ENCODE peak calls at places on chromosomes 11 and 22, in eight cellular contexts. P is adrenal gland; S is GM23338; J is lower lobe of right lung; X is HFF-Myc; B is OCI-LY7; L is CD4-positive, alpha-beta T cell; Q is AG10803. K is an unnamed sample.

GRCh38 chr11:4049006-4049405 is 45.6 kb upstream of the RRM1 start:
- DNase-seq in X (no peak), S (no peak), Q (no peak), B (no peak), P (no peak), J (no peak), L (no peak), K (no peak)

GRCh38 chr22:38041760-38042584 is 15.2 kb upstream of the PICK1 start:
- DNase-seq in X (no peak), S (no peak), B (no peak), L (no peak), J (no peak), Q (no peak), P (no peak), K (no peak)

GRCh38 chr11:8066911-8067455 is 14.0 kb upstream of the TUB start:
- DNase-seq in L (no peak), X (no peak), B (no peak), Q (no peak), J (no peak), S (no peak), P (no peak), K (peak)

GRCh38 chr11:8090756-8091155 is 9.7 kb downstream of the TUB start:
- DNase-seq in P (no peak), S (peak), B (peak), L (no peak), X (no peak), J (no peak), Q (peak), K (peak)

GRCh38 chr11:95485115-95485900 is 254.3 kb upstream of the SESN3 start:
- DNase-seq in J (no peak), B (no peak), X (no peak), Q (peak), P (no peak), L (no peak), S (no peak), K (peak)

GRCh38 chr11:11148598-11148997 is 204.5 kb downstream of the CSNK2A3 start:
- DNase-seq in B (no peak), J (no peak), Q (no peak), X (no peak), P (no peak), L (no peak), S (no peak), K (no peak)

GRCh38 chr11:130813196-130813595 is 103.1 kb downstream of the SNX19 start:
- DNase-seq in S (no peak), P (no peak), X (no peak), L (no peak), J (no peak), Q (no peak), B (no peak), K (no peak)

GRCh38 chr22:23565288-23565941 is 14.7 kb downstream of the IGLL1 start:
- DNase-seq in Q (no peak), P (no peak), B (peak), L (no peak), S (peak), J (no peak), X (no peak), K (peak)

GRCh38 chr11:660681-661444 is 23.8 kb downstream of the DRD4 start:
- DNase-seq in P (no peak), X (no peak), J (no peak), B (no peak), Q (no peak), L (no peak), S (no peak), K (no peak)

GRCh38 chr11:92667446-92668165 is 301.8 kb upstream of the MTNR1B start:
- DNase-seq in B (no peak), X (no peak), J (no peak), Q (no peak), L (no peak), P (no peak), S (peak), K (no peak)

GRCh38 chr11:25702417-25702816 is 629.5 kb upstream of the ANO3 start:
- DNase-seq in J (no peak), L (no peak), X (no peak), P (no peak), Q (no peak), S (no peak), B (no peak), K (no peak)

GRCh38 chr22:35611200-35611890 is 5.8 kb downstream of the MB start:
- DNase-seq in B (no peak), J (peak), L (no peak), P (no peak), Q (no peak), S (no peak), X (no peak), K (no peak)

GRCh38 chr22:27970596-27971220 is 51.7 kb upstream of the PITPNB start:
- DNase-seq in X (no peak), L (no peak), B (no peak), P (no peak), Q (peak), J (no peak), S (no peak), K (no peak)

GRCh38 chr11:120169981-120170698 is 32.2 kb upstream of the TRIM29 start:
- DNase-seq in Q (no peak), L (no peak), B (no peak), J (no peak), X (no peak), S (no peak), P (no peak), K (no peak)

GRCh38 chr11:118353084-118353710 is 6.2 kb upstream of the UBE4A start:
- DNase-seq in B (peak), L (no peak), Q (peak), J (no peak), S (peak), X (no peak), P (no peak), K (peak)

GRCh38 chr11:59394186-59394585 is 32.0 kb downstream of the OR5A2 start:
- DNase-seq in Q (no peak), S (no peak), L (no peak), P (no peak), J (no peak), B (no peak), X (no peak), K (no peak)

GRCh38 chr11:57180141-57180561 is 1.6 kb upstream of the LRRC55 start:
- DNase-seq in X (no peak), B (no peak), J (no peak), Q (no peak), L (no peak), P (peak), S (peak), K (no peak)

GRCh38 chr22:36369004-36369921 is 18.5 kb downstream of the MYH9 start:
- DNase-seq in L (no peak), P (no peak), S (no peak), J (no peak), Q (no peak), X (no peak), B (no peak), K (no peak)

GRCh38 chr22:49086181-49086580 is 741.5 kb downstream of the BRD1 start:
- DNase-seq in J (no peak), B (no peak), X (no peak), L (no peak), S (no peak), Q (no peak), P (no peak), K (no peak)

GRCh38 chr22:32695451-32695891 is 106.0 kb upstream of the TIMP3 start:
- DNase-seq in P (no peak), L (no peak), B (no peak), X (peak), J (no peak), S (no peak), Q (peak), K (peak)

GRCh38 chr11:10666556-10666955 is 27.0 kb downstream of the IRAG1 start:
- DNase-seq in X (no peak), B (no peak), S (no peak), Q (peak), J (no peak), L (no peak), P (no peak), K (peak)

GRCh38 chr11:17906436-17906835 is 106.4 kb downstream of the SERGEF start:
- DNase-seq in X (no peak), L (no peak), J (peak), P (no peak), Q (no peak), B (peak), S (peak), K (no peak)
- TF ChIP-seq CTCF in X (no peak), L (no peak), J (peak), P (no peak), Q (peak), B (peak), S (peak), K (no peak)

GRCh38 chr22:19957445-19957844 is 15.8 kb upstream of the TXNRD2 start:
- DNase-seq in L (no peak), P (no peak), X (no peak), Q (no peak), S (no peak), B (no peak), J (peak), K (no peak)
- TF ChIP-seq CTCF in L (no peak), P (no peak), X (peak), Q (no peak), S (peak), B (peak), J (no peak), K (no peak)

GRCh38 chr11:35143509-35144102 is 4.6 kb downstream of the CD44 start:
- DNase-seq in X (no peak), P (no peak), B (no peak), Q (no peak), J (no peak), L (no peak), S (no peak), K (no peak)

GRCh38 chr11:35141034-35141433 is 2.1 kb downstream of the CD44 start:
- DNase-seq in B (no peak), X (no peak), P (no peak), J (no peak), S (no peak), Q (no peak), L (no peak), K (no peak)

GRCh38 chr11:35141538-35141937 is 2.6 kb downstream of the CD44 start:
- DNase-seq in J (peak), S (no peak), B (no peak), X (no peak), P (peak), Q (peak), L (peak), K (no peak)

GRCh38 chr11:35144103-35144741 is 5.3 kb downstream of the CD44 start:
- DNase-seq in Q (peak), S (no peak), B (peak), X (peak), P (no peak), L (peak), J (no peak), K (peak)

DNA sequence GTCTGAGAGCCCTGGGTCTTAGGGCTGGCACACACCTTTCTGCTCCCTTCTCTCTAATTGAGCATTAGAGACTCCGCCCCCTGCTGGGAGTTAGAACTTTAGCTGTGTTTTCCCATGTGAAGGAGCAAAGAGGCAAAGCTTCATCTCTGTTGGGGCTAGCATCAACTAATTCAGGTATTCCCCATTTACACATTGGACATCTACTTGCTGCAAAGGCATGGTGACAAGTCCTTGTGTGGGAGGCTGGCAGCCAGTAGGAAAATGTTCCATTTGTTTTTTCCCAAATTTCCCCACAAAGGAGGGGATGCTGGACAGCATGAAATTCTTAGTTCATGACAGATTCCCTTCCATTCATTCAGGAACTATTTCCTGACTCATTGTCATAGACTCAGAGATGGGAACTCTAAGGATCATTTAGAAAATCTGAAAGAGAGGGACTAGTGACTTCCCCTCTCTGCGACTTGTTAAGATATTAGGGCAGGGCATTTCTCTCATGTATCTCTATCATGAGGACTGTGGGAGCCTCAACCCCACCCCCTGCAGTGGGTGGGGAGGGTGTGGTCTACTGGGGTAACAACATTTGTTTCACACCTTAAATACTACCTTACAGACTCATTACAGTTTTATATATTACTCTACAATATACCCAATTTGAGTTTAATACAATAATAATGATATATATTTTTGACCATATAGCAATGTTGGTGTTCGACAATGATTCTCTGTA is 3.7 kb downstream of the CD44 start:
- DNase-seq in P (no peak), J (no peak), B (peak), L (peak), X (no peak), Q (peak), S (peak), K (peak)
- TF ChIP-seq CTCF in P (no peak), J (no peak), B (peak), L (no peak), X (peak), Q (no peak), S (no peak), K (no peak)

DNA sequence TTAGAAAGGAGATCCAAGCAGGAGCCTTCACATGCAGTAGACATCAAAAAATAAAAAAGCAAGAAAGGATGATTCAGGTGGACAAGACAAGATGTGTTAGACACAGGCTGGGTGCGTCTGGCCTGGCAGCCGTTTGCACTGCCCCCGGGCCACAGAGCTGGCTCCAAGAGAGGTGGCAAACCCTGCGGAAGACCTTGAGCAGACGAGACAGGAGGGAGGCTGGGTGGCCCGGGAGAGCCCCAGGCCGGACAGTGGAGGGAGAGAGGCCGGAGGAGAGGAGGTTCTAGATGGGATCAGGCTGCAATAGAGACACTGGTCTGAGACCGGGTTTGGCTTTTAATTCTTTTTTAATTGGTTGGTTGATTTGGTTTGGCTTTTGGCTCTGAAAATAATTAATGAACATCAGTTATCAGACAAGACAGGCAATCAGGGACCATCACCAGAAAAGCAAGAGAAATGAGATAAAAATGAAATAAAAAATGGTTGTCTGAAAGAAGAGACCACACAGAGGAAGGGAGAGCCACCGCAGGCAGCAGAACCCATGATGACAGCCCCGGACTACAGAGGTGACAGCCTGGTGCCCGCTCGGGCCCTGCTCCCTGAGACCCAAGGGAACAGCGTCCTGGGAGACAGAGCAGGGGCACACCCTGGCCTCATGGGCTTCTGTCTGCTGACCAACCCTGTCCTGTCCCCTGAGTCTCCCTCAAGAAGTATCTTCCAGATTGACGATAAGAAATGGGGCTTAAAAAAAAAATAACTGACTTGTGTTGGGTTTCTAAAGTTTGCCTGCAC is 69.8 kb upstream of the TTLL12 start:
- DNase-seq in L (no peak), X (no peak), B (no peak), S (no peak), P (peak), J (no peak), Q (no peak), K (no peak)
- TF ChIP-seq CTCF in L (no peak), X (no peak), B (no peak), S (no peak), P (no peak), J (no peak), Q (no peak), K (no peak)

GRCh38 chr11:129155745-129156144 is 36.4 kb downstream of the ARHGAP32 start:
- DNase-seq in P (no peak), L (no peak), S (no peak), J (no peak), X (no peak), B (no peak), Q (no peak), K (no peak)
- TF ChIP-seq CTCF in P (no peak), L (no peak), S (no peak), J (no peak), X (no peak), B (no peak), Q (no peak), K (no peak)

GRCh38 chr22:22397875-22398524 is 110.5 kb downstream of the ZNF280B start:
- DNase-seq in S (no peak), J (no peak), X (no peak), B (peak), L (no peak), P (no peak), Q (no peak), K (no peak)

GRCh38 chr22:22401381-22401780 is 107.2 kb downstream of the ZNF280B start:
- DNase-seq in B (no peak), S (no peak), L (no peak), X (no peak), J (no peak), Q (no peak), P (no peak), K (no peak)

GRCh38 chr22:22398530-22399327 is 109.8 kb downstream of the ZNF280B start:
- DNase-seq in Q (no peak), J (no peak), L (no peak), X (no peak), B (no peak), P (no peak), S (no peak), K (no peak)

GRCh38 chr22:22400964-22401363 is 107.6 kb downstream of the ZNF280B start:
- DNase-seq in Q (no peak), B (no peak), X (no peak), S (no peak), P (no peak), L (no peak), J (no peak), K (no peak)

GRCh38 chr22:22400099-22400498 is 108.4 kb downstream of the ZNF280B start:
- DNase-seq in J (no peak), Q (no peak), B (no peak), P (no peak), X (no peak), S (no peak), L (no peak), K (no peak)
- TF ChIP-seq CTCF in J (no peak), Q (no peak), B (peak), P (no peak), X (no peak), S (peak), L (no peak), K (no peak)

DNA sequence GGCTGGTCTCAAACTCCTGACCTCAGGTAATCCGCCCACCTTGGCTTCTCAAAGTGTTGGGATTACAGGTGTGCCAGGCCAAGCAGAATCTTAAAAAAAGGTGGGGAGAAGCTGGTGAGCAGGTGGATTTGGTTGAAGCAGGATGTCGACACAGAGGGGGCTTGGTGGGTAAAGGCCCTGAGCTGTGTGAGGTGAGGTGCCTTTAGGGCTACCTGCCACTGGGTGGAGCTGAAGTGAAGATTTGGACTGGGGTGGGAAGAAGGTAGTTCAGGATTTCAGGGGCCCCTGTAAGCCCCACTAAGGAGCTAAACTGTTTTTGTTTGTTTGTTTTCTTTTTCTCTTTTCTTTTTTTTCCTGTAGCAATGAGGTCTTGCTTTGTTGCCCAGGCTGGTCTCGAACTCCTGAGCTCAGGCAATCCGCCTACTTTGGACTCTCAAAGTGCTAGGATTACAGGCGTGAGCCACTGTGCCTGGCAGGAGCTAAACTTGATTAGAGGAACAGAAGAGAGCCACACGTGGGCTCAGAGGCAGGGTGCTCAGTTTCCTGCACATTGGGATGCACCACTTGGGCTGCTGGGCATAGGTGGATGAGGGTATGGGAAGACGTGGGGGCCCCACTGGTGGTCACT is 6.0 kb downstream of the P2RX6 start:
- DNase-seq in X (no peak), S (peak), J (no peak), B (peak), P (no peak), L (no peak), Q (no peak), K (no peak)
- TF ChIP-seq CTCF in X (peak), S (peak), J (peak), B (peak), P (no peak), L (peak), Q (peak), K (peak)

K was measured in fibroblast of mammary gland.